ENCODE peak calls at places on chromosomes 6 and 20, in four cellular contexts. F is naive thymus-derived CD8-positive, alpha-beta T cell; T is NCI-H1694; J is stimulated activated effector memory CD8-positive, alpha-beta T cell treated with anti-CD3 and anti-CD28 coated beads, Interleukin-12 subunit alpha, Interleukin-12 subunit beta, amount 100 ng/mL, for 72 hours. A is an unnamed sample.

GRCh38 chr6:13435477-13435876 is 51.9 kb downstream of the GFOD1 start:
- DNase-seq in F (no peak), T (no peak), J (no peak), A (no peak)

GRCh38 chr20:43855803-43856202 is 58.8 kb upstream of the TOX2 start:
- DNase-seq in F (no peak), T (no peak), J (no peak), A (no peak)

GRCh38 chr6:28568515-28569108 is 42.9 kb downstream of the GPX5 start:
- DNase-seq in F (no peak), T (no peak), J (no peak), A (no peak)

GRCh38 chr6:52108128-52108527 is 20.7 kb upstream of the PKHD1 start:
- DNase-seq in F (no peak), T (no peak), J (no peak), A (no peak)

GRCh38 chr6:15396808-15397207 is 150.9 kb downstream of the JARID2 start:
- DNase-seq in F (no peak), T (no peak), J (no peak), A (no peak)

GRCh38 chr6:52361945-52362442 is at the start of gene PAQR8:
- DNase-seq in F (peak), T (no peak), J (peak), A (peak)

GRCh38 chr20:52379723-52380336 is 188.3 kb upstream of the ZFP64 start:
- DNase-seq in F (no peak), T (peak), J (no peak), A (peak)

GRCh38 chr6:20366082-20366834 is 35.4 kb upstream of the E2F3 start:
- DNase-seq in F (peak), T (no peak), J (peak), A (no peak)

GRCh38 chr6:137799950-137800568 is 67.0 kb upstream of the TNFAIP3 start:
- DNase-seq in F (peak), T (no peak), J (peak), A (peak)

GRCh38 chr6:74249658-74250057 is 553.7 kb downstream of the CD109 start:
- DNase-seq in F (no peak), T (no peak), J (no peak), A (no peak)

GRCh38 chr6:90446164-90446563 is 140.7 kb downstream of the MAP3K7 start:
- DNase-seq in F (no peak), T (peak), J (no peak), A (no peak)

GRCh38 chr20:3163099-3164042 is 3.7 kb upstream of the FASTKD5 start:
- DNase-seq in F (no peak), T (peak), J (no peak), A (no peak)

GRCh38 chr20:33744773-33745385 is 13.1 kb downstream of the ZNF341 start:
- DNase-seq in F (no peak), T (no peak), J (no peak), A (no peak)

GRCh38 chr6:111721677-111722219 is 116.1 kb upstream of the TRAF3IP2 start:
- DNase-seq in F (peak), T (no peak), J (peak), A (no peak)

GRCh38 chr6:11632795-11633511 is 95.4 kb downstream of the TMEM170B start:
- DNase-seq in F (no peak), T (no peak), J (no peak), A (no peak)

GRCh38 chr6:28880894-28881780 is 42.6 kb downstream of the TRIM27 start:
- DNase-seq in F (peak), T (peak), J (peak), A (peak)

GRCh38 chr6:26268659-26269402 is 96.2 kb upstream of the BTN3A2 start:
- DNase-seq in F (no peak), T (no peak), J (peak), A (no peak)

GRCh38 chr20:50303573-50304500 is 113.2 kb downstream of the CEBPB start:
- DNase-seq in F (no peak), T (peak), J (no peak), A (peak)

GRCh38 chr20:34292496-34292895 is 10.7 kb downstream of the AHCY start:
- DNase-seq in F (no peak), T (no peak), J (no peak), A (no peak)

GRCh38 chr20:50392138-50392866 is 117.9 kb upstream of the PTPN1 start:
- DNase-seq in F (no peak), T (no peak), J (no peak), A (no peak)

GRCh38 chr6:134007077-134007476 is 45.3 kb downstream of the SLC2A12 start:
- DNase-seq in F (no peak), T (no peak), J (no peak), A (no peak)

GRCh38 chr6:158053377-158054313 is 72.0 kb downstream of the SYNJ2 start:
- DNase-seq in F (no peak), T (no peak), J (no peak), A (no peak)

GRCh38 chr6:80520195-80520594 is 413.7 kb downstream of the BCKDHB start:
- DNase-seq in F (no peak), T (no peak), J (no peak), A (no peak)

GRCh38 chr20:32114305-32114960 is 4.9 kb downstream of the TM9SF4 start:
- DNase-seq in F (no peak), T (no peak), J (no peak), A (no peak)

GRCh38 chr6:18260448-18261106 is 3.8 kb downstream of the DEK start:
- DNase-seq in F (no peak), T (no peak), J (peak), A (no peak)

GRCh38 chr6:15793288-15793687 is 130.5 kb upstream of the DTNBP1 start:
- DNase-seq in F (no peak), T (no peak), J (no peak), A (no peak)

GRCh38 chr20:41734506-41734945 is 116.3 kb upstream of the CHD6 start:
- DNase-seq in F (no peak), T (peak), J (peak), A (no peak)

GRCh38 chr6:54970337-54970736 is 123.8 kb downstream of the FAM83B start:
- DNase-seq in F (no peak), T (no peak), J (no peak), A (no peak)

GRCh38 chr20:63101781-63102719 is 95.3 kb upstream of the BHLHE23 start:
- DNase-seq in F (peak), T (peak), J (peak), A (no peak)

GRCh38 chr6:169213814-169214520 is 39.7 kb downstream of the THBS2 start:
- DNase-seq in F (no peak), T (no peak), J (no peak), A (peak)

GRCh38 chr6:122653094-122653493 is 42.9 kb downstream of the PKIB start:
- DNase-seq in F (no peak), T (no peak), J (no peak), A (no peak)

GRCh38 chr6:132023490-132023889 is 72.3 kb upstream of the CCN2 start:
- DNase-seq in F (no peak), T (no peak), J (no peak), A (no peak)

GRCh38 chr20:37393863-37394542 is 48.1 kb downstream of the SRC start:
- DNase-seq in F (peak), T (no peak), J (no peak), A (no peak)

GRCh38 chr6:93799226-93799625 is 379.9 kb upstream of the EPHA7 start:
- DNase-seq in F (no peak), T (no peak), J (no peak), A (no peak)

GRCh38 chr20:58312836-58313235 is 3.3 kb downstream of the RAB22A start:
- DNase-seq in F (no peak), T (no peak), J (peak), A (no peak)

GRCh38 chr6:2387445-2387844 is 142.0 kb upstream of the GMDS start:
- DNase-seq in F (no peak), T (no peak), J (no peak), A (no peak)